ENCODE peak calls at places on chromosomes 4 and X, in nine cellular contexts. U, F, D, C, Q, H, Y, N and B are unnamed samples.
A peak's percentile ranks its signal among the peaks of the same experiment; 100 is the strongest.

GRCh38 chr4:141346144-141346543 is 125.4 kb downstream of the ZNF330 start:
- DNase-seq in U (no peak), F (peak; percentile 68), D (peak; percentile 49), C (peak; percentile 10), Q (peak; percentile 43), H (peak; percentile 18), Y (no peak), N (no peak), B (no peak)

GRCh38 chrX:12548341-12548740 is 242.9 kb upstream of the PRPS2 start:
- DNase-seq in U (no peak), F (no peak), D (no peak), C (no peak), Q (no peak), H (no peak), Y (no peak), N (no peak), B (no peak)

GRCh38 chrX:68833855-68834331 is 5.1 kb downstream of the EFNB1 start:
- DNase-seq in U (no peak), F (no peak), D (peak; percentile 12), C (peak; percentile 51), Q (no peak), H (no peak), Y (no peak), N (peak; percentile 56), B (peak; percentile 32)

GRCh38 chr4:18556402-18556801 is 534.8 kb upstream of the LCORL start:
- DNase-seq in U (no peak), F (no peak), D (no peak), C (no peak), Q (no peak), H (no peak), Y (no peak), N (no peak), B (no peak)

GRCh38 chr4:81786063-81786763 is 314.5 kb upstream of the RASGEF1B start:
- DNase-seq in U (peak; percentile 48), F (peak; percentile 58), D (peak; percentile 12), C (no peak), Q (no peak), H (no peak), Y (no peak), N (peak; percentile 42), B (no peak)

GRCh38 chr4:47270226-47270888 is 193.1 kb downstream of the COMMD8 start:
- DNase-seq in U (no peak), F (peak; percentile 7), D (no peak), C (no peak), Q (no peak), H (peak; percentile 17), Y (no peak), N (no peak), B (no peak)

GRCh38 chr4:121096629-121097028 is 24.3 kb upstream of the NDNF start:
- DNase-seq in U (peak; percentile 22), F (peak; percentile 47), D (no peak), C (no peak), Q (no peak), H (peak; percentile 65), Y (no peak), N (no peak), B (no peak)

GRCh38 chr4:111231281-111231680 is 608.4 kb upstream of the PITX2 start:
- DNase-seq in U (no peak), F (no peak), D (no peak), C (no peak), Q (no peak), H (no peak), Y (no peak), N (no peak), B (no peak)

GRCh38 chr4:158172196-158172557 is 648 bp downstream of the GASK1B start:
- DNase-seq in U (no peak), F (peak; percentile 70), D (no peak), C (peak; percentile 23), Q (no peak), H (no peak), Y (no peak), N (no peak), B (no peak)

GRCh38 chrX:55767100-55767499 is 49.6 kb downstream of the RRAGB start:
- DNase-seq in U (no peak), F (no peak), D (no peak), C (no peak), Q (no peak), H (no peak), Y (no peak), N (no peak), B (no peak)

GRCh38 chrX:39301041-39301440 is 499.8 kb downstream of the MID1IP1 start:
- DNase-seq in U (no peak), F (no peak), D (no peak), C (no peak), Q (no peak), H (no peak), Y (no peak), N (no peak), B (no peak)

GRCh38 chrX:149804102-149804501 is 22.4 kb downstream of the MAGEA9 start:
- DNase-seq in U (no peak), F (no peak), D (no peak), C (no peak), Q (no peak), H (no peak), Y (no peak), N (no peak), B (peak; percentile 29)

GRCh38 chr4:145177511-145177905 is 2.9 kb downstream of the OTUD4 start:
- DNase-seq in U (no peak), F (peak; percentile 67), D (no peak), C (peak; percentile 12), Q (no peak), H (no peak), Y (no peak), N (no peak), B (no peak)
- H3K27ac ChIP-seq in U (peak overlapping the region; percentile 12), F (peak overlapping the region; percentile 3), D (peak overlapping the region; percentile 57), C (peak overlapping the region; percentile 99), Q (peak overlapping the region; percentile 99), H (peak overlapping the region; percentile 11), Y (peak overlapping the region; percentile 97), N (peak overlapping the region; percentile 99), B (no peak overlapping the region)

GRCh38 chr4:168541608-168541953 is 44.7 kb downstream of the PALLD start:
- DNase-seq in U (no peak), F (no peak), D (no peak), C (no peak), Q (no peak), H (no peak), Y (no peak), N (no peak), B (no peak)
- H3K27ac ChIP-seq in U (no peak overlapping the region), F (no peak overlapping the region), D (no peak overlapping the region), C (no peak overlapping the region), Q (no peak overlapping the region), H (no peak overlapping the region), Y (no peak overlapping the region), N (no peak overlapping the region), B (no peak overlapping the region)

GRCh38 chr4:163343604-163344146 is at the start of gene NPY5R:
- DNase-seq in U (no peak), F (peak; percentile 16), D (no peak), C (no peak), Q (peak; percentile 13), H (peak; percentile 52), Y (peak; percentile 41), N (no peak), B (peak; percentile 79)
- H3K27ac ChIP-seq in U (peak within 1 kb of the TSS; percentile 51), F (peak within 1 kb of the TSS; percentile 75), D (peak within 1 kb of the TSS; percentile 52), C (no peak within 1 kb of the TSS), Q (no peak within 1 kb of the TSS), H (no peak within 1 kb of the TSS), Y (no peak within 1 kb of the TSS), N (no peak within 1 kb of the TSS), B (no peak within 1 kb of the TSS)

GRCh38 chr4:170386974-170387373 is 297.2 kb upstream of the AADAT start:
- DNase-seq in U (no peak), F (no peak), D (no peak), C (no peak), Q (no peak), H (no peak), Y (no peak), N (no peak), B (no peak)

GRCh38 chr4:170391066-170391754 is 301.5 kb upstream of the AADAT start:
- DNase-seq in U (no peak), F (peak; percentile 94), D (no peak), C (no peak), Q (no peak), H (no peak), Y (no peak), N (no peak), B (no peak)

GRCh38 chr4:170386511-170386910 is 296.8 kb upstream of the AADAT start:
- DNase-seq in U (no peak), F (no peak), D (no peak), C (no peak), Q (no peak), H (no peak), Y (no peak), N (no peak), B (no peak)

DNA sequence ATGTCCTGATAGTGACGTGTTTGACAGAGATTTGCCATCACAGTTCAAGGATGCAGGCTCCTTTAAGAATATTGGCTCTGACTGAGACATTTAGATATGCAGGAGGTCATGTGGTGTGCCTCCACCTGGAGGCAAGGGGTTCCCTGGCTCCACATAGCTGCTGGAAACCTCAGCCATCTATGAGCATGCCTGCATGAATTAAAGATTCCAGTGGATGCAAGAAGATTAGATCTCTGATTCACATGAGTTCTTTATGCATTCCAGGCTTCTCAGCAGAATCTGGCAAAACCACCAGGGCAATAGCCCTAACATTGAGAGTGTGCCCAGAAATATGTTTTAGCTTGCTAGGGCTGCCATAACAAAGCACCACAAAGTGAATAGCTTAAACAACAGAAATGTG is 298.5 kb upstream of the AADAT start:
- DNase-seq in U (no peak), F (no peak), D (no peak), C (no peak), Q (no peak), H (no peak), Y (no peak), N (no peak), B (no peak)
- H3K27ac ChIP-seq in U (no peak overlapping the region), F (no peak overlapping the region), D (no peak overlapping the region), C (no peak overlapping the region), Q (no peak overlapping the region), H (no peak overlapping the region), Y (no peak overlapping the region), N (no peak overlapping the region), B (no peak overlapping the region)